ENCODE peak calls at places on chromosomes 13 and 19, in nine cellular contexts. Z is heart right ventricle; V is omental fat pad; R is cardiac fibroblast; Y is CD8-positive, alpha-beta T cell; T is IMR-90; O is B cell; K is GM20000; B is D721Med. L is an unnamed sample.

GRCh38 chr19:7255631-7256030 is 38.6 kb downstream of the INSR start:
- DNase-seq in O (no peak), R (no peak), B (no peak), K (no peak), V (no peak), T (no peak), Z (no peak), Y (no peak), L (no peak)

GRCh38 chr13:51643882-51644281 is 59.6 kb downstream of the WDFY2 start:
- DNase-seq in Z (no peak), B (no peak), K (no peak), T (peak), V (no peak), R (peak), Y (no peak), O (no peak), L (no peak)

GRCh38 chr13:107992542-107992941 is 222.8 kb downstream of the LIG4 start:
- DNase-seq in K (no peak), T (no peak), O (no peak), Z (no peak), R (no peak), B (no peak), Y (no peak), V (no peak), L (no peak)

GRCh38 chr19:35316560-35316959 is 12.4 kb upstream of the CD22 start:
- DNase-seq in Z (no peak), T (no peak), V (no peak), K (no peak), B (no peak), O (peak), Y (no peak), R (no peak), L (no peak)

GRCh38 chr19:18428837-18429674 is 8.9 kb downstream of the ISYNA1 start:
- DNase-seq in R (peak), V (no peak), Z (peak), Y (peak), T (peak), B (peak), K (peak), O (peak), L (peak)

GRCh38 chr19:30564551-30565011 is 192.4 kb downstream of the ZNF536 start:
- DNase-seq in V (no peak), T (no peak), B (no peak), Z (no peak), Y (no peak), R (no peak), K (no peak), O (no peak), L (no peak)

GRCh38 chr19:46394398-46394797 is 19.0 kb downstream of the CCDC8 start:
- DNase-seq in B (no peak), Z (no peak), R (peak), Y (no peak), K (no peak), T (no peak), O (no peak), V (no peak), L (no peak)

GRCh38 chr13:30196025-30196424 is 111.3 kb downstream of the KATNAL1 start:
- DNase-seq in O (no peak), Y (no peak), B (no peak), T (peak), V (no peak), K (no peak), Z (no peak), R (peak), L (no peak)

GRCh38 chr19:49587227-49587626 is 3.8 kb upstream of the PRR12 start:
- DNase-seq in O (no peak), T (no peak), B (no peak), R (no peak), Z (no peak), Y (no peak), V (no peak), K (no peak), L (no peak)

GRCh38 chr19:48713041-48713863 is 6.3 kb downstream of the MAMSTR start:
- DNase-seq in O (no peak), T (peak), B (no peak), V (no peak), K (peak), R (peak), Z (no peak), Y (no peak), L (no peak)

GRCh38 chr19:11435833-11436313 is 438 bp downstream of the PRKCSH start:
- DNase-seq in R (no peak), O (no peak), V (no peak), Z (no peak), K (no peak), B (peak), Y (no peak), T (peak), L (no peak)

GRCh38 chr19:5593245-5593962 is 25.7 kb upstream of the TINCR start:
- DNase-seq in Y (no peak), O (no peak), V (no peak), R (no peak), Z (no peak), K (no peak), T (no peak), B (no peak), L (no peak)

GRCh38 chr19:35404879-35405622 is 34.2 kb downstream of the GPR42 start:
- DNase-seq in T (peak), K (peak), Z (no peak), B (no peak), V (peak), O (no peak), Y (no peak), R (peak), L (peak)

GRCh38 chr19:3827306-3827705 is 41.1 kb upstream of the MATK start:
- DNase-seq in K (no peak), Z (no peak), V (no peak), T (no peak), B (no peak), Y (no peak), O (no peak), R (no peak), L (no peak)

GRCh38 chr19:13023666-13024065 is 28.4 kb downstream of the NFIX start:
- DNase-seq in Z (no peak), K (no peak), Y (no peak), O (peak), R (no peak), T (no peak), V (no peak), B (no peak), L (no peak)

GRCh38 chr19:39156230-39156890 is 30.8 kb downstream of the PAK4 start:
- DNase-seq in B (no peak), K (no peak), Z (no peak), O (no peak), Y (no peak), T (peak), R (no peak), V (no peak), L (no peak)

GRCh38 chr19:54369082-54369691 is 4.5 kb upstream of the LAIR1 start:
- DNase-seq in V (no peak), O (no peak), R (no peak), Z (no peak), Y (no peak), T (no peak), K (no peak), B (no peak), L (no peak)

GRCh38 chr13:65090191-65090590 is 2139.9 kb downstream of the PCDH9 start:
- DNase-seq in V (no peak), R (no peak), B (no peak), O (no peak), Y (no peak), T (no peak), Z (no peak), K (no peak), L (no peak)

GRCh38 chr19:29517412-29517811 is 8.4 kb upstream of the VSTM2B start:
- DNase-seq in Y (no peak), V (no peak), Z (no peak), R (no peak), K (no peak), T (no peak), O (no peak), B (no peak), L (no peak)

GRCh38 chr13:77001963-77002587 is 10.2 kb downstream of the CLN5 start:
- DNase-seq in K (no peak), Z (no peak), R (no peak), T (no peak), O (no peak), B (no peak), Y (no peak), V (no peak), L (no peak)

GRCh38 chr13:77000475-77000874 is 8.6 kb downstream of the CLN5 start:
- DNase-seq in Z (no peak), R (no peak), K (no peak), V (no peak), B (no peak), Y (no peak), O (no peak), T (no peak), L (no peak)

GRCh38 chr13:77001540-77001939 is 9.7 kb downstream of the CLN5 start:
- DNase-seq in K (no peak), B (no peak), V (no peak), O (no peak), T (no peak), R (no peak), Y (no peak), Z (no peak), L (no peak)

DNA sequence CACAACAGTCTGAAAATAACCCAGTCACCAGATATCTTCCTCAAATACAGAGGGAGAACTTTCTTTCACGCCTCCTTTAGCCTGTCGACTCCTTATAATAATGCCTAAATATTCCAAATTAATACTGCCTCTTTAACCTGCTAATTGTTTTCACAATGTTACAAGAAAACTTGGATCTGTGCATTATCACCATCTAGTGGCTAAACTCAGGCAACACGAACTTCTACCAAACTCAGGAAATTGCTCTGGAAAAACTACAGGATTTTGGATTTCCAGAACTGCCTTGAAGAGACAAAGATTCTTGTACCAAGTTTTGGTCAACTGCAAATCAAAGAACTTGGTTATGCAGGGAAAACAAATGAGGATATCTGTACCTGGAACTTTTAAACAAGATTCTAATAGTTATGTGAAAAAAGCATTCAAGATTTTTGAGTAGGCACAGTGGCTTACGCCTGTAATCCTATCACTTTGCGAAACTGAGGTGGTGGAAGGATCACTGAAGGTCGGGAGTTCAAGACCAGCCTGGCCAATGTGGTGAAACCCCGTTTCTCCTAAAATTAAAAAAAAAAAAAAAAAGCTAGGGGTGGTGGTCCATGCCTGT is 10.8 kb downstream of the CLN5 start:
- DNase-seq in Z (no peak), V (no peak), O (peak), R (peak), T (peak), Y (no peak), K (no peak), B (no peak), L (no peak)
- TF ChIP-seq CTCF in Z (peak), V (no peak), O (peak), R (peak), T (peak), Y (peak), K (peak), B (peak), L (peak)

DNA sequence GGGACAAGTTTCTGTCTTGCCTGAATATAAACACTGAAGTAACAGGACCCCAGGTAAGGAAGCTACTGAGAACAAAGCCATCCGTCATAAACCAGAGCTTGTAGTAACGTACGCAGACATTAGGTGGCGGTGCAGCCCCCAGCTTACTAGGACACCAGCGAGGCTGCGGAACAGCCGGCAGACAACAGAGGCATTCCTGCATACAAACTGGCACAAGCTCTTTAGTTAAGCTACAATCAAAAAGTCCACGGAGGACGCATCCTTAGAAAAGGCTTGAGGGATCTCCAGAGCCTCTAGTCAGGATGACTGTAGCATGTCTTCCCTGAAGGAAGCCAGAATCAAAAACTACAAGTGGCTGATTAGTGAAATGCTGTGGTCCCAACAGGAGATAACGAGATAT is 26.2 kb downstream of the ZNF160 start:
- DNase-seq in Z (peak), B (peak), V (peak), O (peak), K (no peak), T (peak), Y (no peak), R (peak), L (no peak)
- TF ChIP-seq CTCF in Z (peak), B (peak), V (no peak), O (peak), K (no peak), T (peak), Y (no peak), R (peak), L (no peak)

GRCh38 chr19:1652471-1653299 is at the start of gene TCF3:
- DNase-seq in R (peak), V (peak), Y (peak), O (peak), Z (peak), K (peak), B (peak), T (peak), L (peak)
- TF ChIP-seq CTCF in R (no peak), V (no peak), Y (no peak), O (no peak), Z (no peak), K (no peak), B (no peak), T (no peak), L (no peak)

DNA sequence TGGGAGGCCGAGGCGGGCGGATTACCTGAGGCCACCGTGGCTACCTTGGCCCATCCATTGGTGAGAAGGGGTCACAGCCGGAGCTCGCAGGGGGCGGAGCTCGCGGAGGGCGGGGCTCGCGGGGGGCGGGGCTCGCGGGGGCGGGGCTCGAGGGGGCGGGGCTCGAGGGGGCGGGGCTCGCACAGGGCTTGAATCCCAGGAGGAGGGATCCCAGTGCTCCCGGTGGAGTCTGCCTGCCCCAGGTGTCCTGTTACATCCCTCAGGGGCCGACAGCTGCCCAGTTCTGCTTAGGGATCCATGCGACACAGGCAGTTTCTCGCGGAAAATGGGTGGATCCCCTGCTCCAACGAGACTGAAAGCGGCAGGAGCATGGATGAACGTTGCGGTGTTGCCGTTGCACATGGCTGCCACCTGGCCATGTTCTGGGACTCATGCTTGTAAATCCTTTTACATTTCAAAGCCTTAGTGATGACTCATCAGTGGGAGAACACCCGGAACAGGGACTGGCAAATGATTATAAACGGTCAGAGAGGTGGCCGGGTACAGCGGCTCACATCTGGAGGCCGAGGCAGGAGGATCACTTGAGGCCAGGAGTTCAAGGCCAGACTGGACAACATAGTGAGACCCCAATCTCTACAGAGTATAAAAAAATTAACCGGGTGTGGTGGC is 25.1 kb downstream of the TMPRSS9 start:
- DNase-seq in K (peak), O (no peak), Z (no peak), V (no peak), T (peak), Y (no peak), B (no peak), R (peak), L (peak)
- TF ChIP-seq CTCF in K (no peak), O (no peak), Z (no peak), V (no peak), T (no peak), Y (no peak), B (no peak), R (no peak), L (no peak)

DNA sequence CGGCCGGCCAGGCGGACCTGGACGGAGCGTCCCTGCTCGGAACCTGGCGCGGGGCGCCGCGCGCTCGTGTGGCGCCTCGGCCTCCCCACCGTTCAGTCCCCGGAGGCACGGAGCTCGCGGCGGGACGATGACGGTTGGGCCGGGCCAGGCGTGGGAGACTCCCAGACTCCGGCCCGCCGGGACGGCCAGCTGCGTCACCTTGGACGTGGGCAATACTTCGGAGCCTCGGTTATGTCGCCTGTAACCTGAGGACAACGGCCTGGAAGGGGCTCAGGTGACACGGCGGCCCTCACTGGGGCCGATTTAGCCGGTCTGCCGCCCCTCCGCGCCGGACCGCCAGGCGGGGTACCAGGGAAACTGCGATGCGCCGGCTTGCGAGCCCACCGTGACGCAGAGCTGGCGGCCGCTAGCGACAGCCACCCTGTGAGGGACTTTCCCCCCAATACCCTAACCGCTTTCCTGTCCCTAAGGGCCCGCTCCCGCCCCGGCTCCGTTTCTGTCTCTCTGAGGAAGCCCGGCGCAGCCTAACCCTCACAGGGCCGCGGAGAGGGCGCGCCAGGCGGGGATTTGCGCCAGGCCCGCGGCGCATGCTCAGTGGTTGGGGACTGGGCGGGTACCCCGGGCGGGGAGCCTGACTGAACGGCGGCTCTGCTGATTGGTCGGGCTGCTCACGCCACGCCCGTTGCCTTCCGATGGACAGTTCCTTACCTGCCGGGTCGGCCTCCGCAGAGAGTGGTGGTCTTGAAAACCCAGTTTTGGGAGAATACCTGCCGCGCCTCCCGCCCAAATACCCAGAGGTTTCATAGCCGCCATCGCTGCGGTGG is 109.5 kb upstream of the DOCK9 start:
- DNase-seq in K (peak), Z (peak), R (peak), V (peak), Y (peak), B (peak), O (peak), T (peak), L (peak)
- TF ChIP-seq CTCF in K (no peak), Z (peak), R (peak), V (no peak), Y (peak), B (no peak), O (peak), T (peak), L (no peak)

DNA sequence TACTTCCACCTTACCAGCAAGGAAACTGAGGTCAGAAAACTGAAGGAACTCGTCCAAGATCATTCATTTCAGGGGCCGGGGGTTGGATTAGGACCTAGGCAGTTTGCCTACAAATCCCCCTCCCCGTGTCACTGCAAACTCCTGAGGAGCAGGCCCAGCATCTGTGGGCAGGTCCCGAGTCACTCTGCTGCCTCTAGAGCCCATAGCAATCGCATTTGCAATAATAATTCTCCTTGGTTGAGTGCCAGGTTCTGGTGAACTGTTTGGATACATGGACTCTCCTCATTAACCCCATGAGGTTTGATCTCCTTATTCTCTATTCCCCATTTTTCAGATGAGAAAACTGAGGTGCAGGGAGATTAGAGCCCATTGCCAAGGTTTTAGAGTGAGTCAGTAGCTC is 903 bp downstream of the PIN1 start:
- DNase-seq in Z (no peak), V (no peak), R (peak), T (peak), O (no peak), B (no peak), K (no peak), Y (no peak), L (no peak)
- TF ChIP-seq CTCF in Z (no peak), V (no peak), R (no peak), T (no peak), O (no peak), B (no peak), K (no peak), Y (no peak), L (no peak)

L was measured in GM10248.